ENCODE peak calls at places on chromosomes 7 and 10, in nine cellular contexts. Z is CD4-positive, alpha-beta T cell; S is adrenal gland; X is neural crest cell; G is fibroblast of the aortic adventitia; O is HFF-Myc; J is progenitor cell of endocrine pancreas; H is GM12865; V is mucosa of descending colon. T is an unnamed sample.

GRCh38 chr10:80474920-80475319 is 20.8 kb downstream of the TSPAN14 start:
- DNase-seq in G (peak; percentile 37), Z (no peak), V (no peak), H (no peak), O (no peak), S (no peak), J (no peak), X (no peak), T (no peak)

GRCh38 chr10:132506711-132507466 is 30.7 kb upstream of the INPP5A start:
- DNase-seq in S (peak; percentile 35), Z (no peak), G (peak; percentile 76), H (no peak), V (no peak), O (peak; percentile 75), X (no peak), J (no peak), T (no peak)

GRCh38 chr7:137919987-137920386 is 73.2 kb upstream of the DGKI start:
- DNase-seq in Z (no peak), O (no peak), X (no peak), S (no peak), H (no peak), G (no peak), J (no peak), V (no peak), T (no peak)

GRCh38 chr7:10121641-10122040 is 852.0 kb upstream of the PHF14 start:
- DNase-seq in S (no peak), V (no peak), H (no peak), O (no peak), J (no peak), X (no peak), Z (no peak), G (no peak), T (no peak)

GRCh38 chr10:17725703-17726102 is 26.3 kb upstream of the TMEM236 start:
- DNase-seq in H (no peak), J (no peak), S (no peak), O (no peak), Z (no peak), V (no peak), G (no peak), X (no peak), T (no peak)

GRCh38 chr10:35912615-35913170 is 270.6 kb upstream of the FZD8 start:
- DNase-seq in J (no peak), X (no peak), H (no peak), S (no peak), Z (no peak), G (peak; percentile 89), O (peak; percentile 37), V (no peak), T (no peak)

GRCh38 chr7:19772858-19773337 is 519 bp downstream of the TMEM196 start:
- DNase-seq in Z (no peak), H (no peak), V (no peak), S (peak; percentile 33), O (no peak), G (peak; percentile 42), J (peak; percentile 45), X (peak; percentile 37), T (peak; percentile 3)

GRCh38 chr10:2278391-2278790 is 541.1 kb upstream of the ADARB2 start:
- DNase-seq in Z (no peak), O (no peak), J (no peak), X (no peak), S (no peak), H (no peak), G (no peak), V (no peak), T (no peak)

GRCh38 chr10:46265981-46266505 is 20.8 kb upstream of the ANTXRL start:
- DNase-seq in X (no peak), G (no peak), J (no peak), O (no peak), S (no peak), V (no peak), Z (no peak), H (no peak), T (no peak)

GRCh38 chr10:91226093-91226492 is 5.6 kb downstream of the PCGF5 start:
- DNase-seq in G (no peak), O (no peak), X (no peak), V (no peak), J (no peak), Z (no peak), H (no peak), S (no peak), T (no peak)

GRCh38 chr7:7640221-7641128 is at the start of gene UMAD1:
- DNase-seq in Z (peak; percentile 98), V (peak; percentile 98), J (peak; percentile 91), H (peak; percentile 99), S (peak; percentile 99), O (peak; percentile 97), X (peak; percentile 85), G (peak; percentile 98), T (peak; percentile 88)
- TF ChIP-seq CTCF in Z (no peak), V (peak; percentile 13), J (no peak), H (no peak), S (no peak), O (no peak), X (no peak), G (no peak), T (no peak)

GRCh38 chr7:73615886-73616285 is 8.4 kb downstream of the MLXIPL start:
- DNase-seq in O (no peak), H (no peak), S (no peak), Z (no peak), V (no peak), X (no peak), G (no peak), J (no peak), T (no peak)
- TF ChIP-seq CTCF in O (no peak), H (no peak), S (no peak), Z (no peak), V (no peak), X (no peak), G (peak; percentile 3), J (no peak), T (no peak)

GRCh38 chr10:95289003-95289920 is 1.5 kb downstream of the PDLIM1 start:
- DNase-seq in G (no peak), J (no peak), H (peak; percentile 58), V (peak; percentile 62), X (no peak), O (no peak), S (no peak), Z (no peak), T (peak; percentile 52)
- TF ChIP-seq CTCF in G (no peak), J (peak; percentile 26), H (peak; percentile 42), V (no peak), X (peak; percentile 21), O (no peak), S (no peak), Z (no peak), T (peak; percentile 21)

DNA sequence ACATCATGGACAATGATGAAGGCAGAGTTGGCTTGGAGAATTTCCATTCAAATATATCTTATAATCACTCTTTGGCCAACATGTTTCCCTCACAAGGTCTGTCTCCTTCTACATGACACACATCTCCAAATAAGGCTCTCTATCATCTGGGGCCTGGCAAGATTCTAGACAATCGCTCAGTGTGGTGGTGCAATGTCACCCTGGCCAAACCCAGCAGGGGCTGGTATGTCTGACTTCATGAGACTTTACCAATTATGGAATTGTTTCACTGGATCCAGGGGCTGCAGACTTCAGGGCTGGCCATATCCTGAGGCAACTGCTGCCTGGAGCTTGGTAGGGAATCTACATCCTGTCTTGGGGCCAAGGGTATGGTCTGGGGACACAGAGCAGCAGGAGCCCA is 319.0 kb downstream of the PLXNA4 start:
- DNase-seq in O (no peak), G (no peak), H (no peak), V (no peak), S (no peak), J (no peak), X (no peak), Z (no peak), T (no peak)
- TF ChIP-seq CTCF in O (no peak), G (no peak), H (no peak), V (no peak), S (no peak), J (no peak), X (no peak), Z (no peak), T (no peak)

GRCh38 chr10:3452234-3452633 is 279.7 kb upstream of the PITRM1 start:
- DNase-seq in O (peak; percentile 92), G (peak; percentile 98), H (peak; percentile 31), X (no peak), S (no peak), Z (no peak), J (no peak), V (no peak), T (no peak)
- TF ChIP-seq CTCF in O (peak; percentile 49), G (peak; percentile 78), H (peak; percentile 17), X (peak; percentile 49), S (peak; percentile 31), Z (peak; percentile 38), J (no peak), V (no peak), T (no peak)

GRCh38 chr10:97821308-97822038 is 28.2 kb upstream of the GOLGA7B start:
- DNase-seq in G (no peak), X (no peak), H (no peak), Z (no peak), O (no peak), J (no peak), V (no peak), S (no peak), T (no peak)
- TF ChIP-seq CTCF in G (no peak), X (no peak), H (no peak), Z (no peak), O (no peak), J (no peak), V (no peak), S (no peak), T (no peak)

GRCh38 chr10:117004238-117004626 is 755 bp downstream of the SHTN1 start:
- DNase-seq in G (no peak), S (no peak), O (no peak), H (peak; percentile 32), V (no peak), J (no peak), Z (no peak), X (no peak), T (peak; percentile 22)

GRCh38 chr10:117004627-117005453 is at the start of gene SHTN1:
- DNase-seq in O (peak; percentile 15), X (peak; percentile 30), G (peak; percentile 25), S (peak; percentile 83), H (peak; percentile 14), V (peak; percentile 94), J (peak; percentile 79), Z (no peak), T (peak; percentile 61)

GRCh38 chr10:117007080-117007479 is 2.1 kb upstream of the SHTN1 start:
- DNase-seq in H (no peak), J (no peak), S (no peak), O (peak; percentile 43), G (peak; percentile 68), V (no peak), Z (no peak), X (no peak), T (no peak)

GRCh38 chr10:117003336-117003735 is 1.7 kb downstream of the SHTN1 start:
- DNase-seq in Z (no peak), O (no peak), G (no peak), X (no peak), J (no peak), H (no peak), V (no peak), S (no peak), T (no peak)

DNA sequence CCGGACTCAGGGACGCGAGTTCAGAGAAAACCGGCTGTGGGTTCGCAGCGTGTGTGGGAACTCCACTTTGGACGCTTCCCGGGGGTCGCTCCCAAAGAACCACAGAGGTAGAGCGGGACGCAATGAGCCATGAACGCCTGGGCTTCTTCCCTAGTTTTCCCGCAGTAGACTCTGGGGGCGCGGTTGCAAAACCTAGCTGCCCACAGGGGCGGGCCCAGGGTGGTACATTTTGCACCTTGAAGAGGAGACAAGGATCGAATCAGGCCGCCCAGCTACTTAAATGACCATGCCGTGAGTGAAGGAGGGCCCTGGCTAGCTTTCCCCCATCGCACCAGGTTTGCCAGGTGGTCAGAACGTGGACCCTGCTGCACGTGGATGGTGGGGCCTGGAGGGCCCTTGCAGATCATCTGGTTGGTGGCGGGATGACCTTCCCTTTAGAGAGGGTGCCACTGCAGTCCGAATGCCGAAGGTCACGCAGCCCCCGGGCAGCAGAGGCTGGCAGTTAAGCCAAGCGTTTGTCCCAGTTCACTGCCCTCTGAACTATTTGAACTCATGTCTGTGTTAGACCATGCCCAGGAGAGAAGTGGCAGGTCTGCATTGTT is 568 bp upstream of the SHTN1 start:
- DNase-seq in V (no peak), J (peak; percentile 37), O (no peak), S (peak; percentile 34), G (no peak), Z (no peak), H (no peak), X (peak; percentile 11), T (peak; percentile 23)
- TF ChIP-seq CTCF in V (no peak), J (peak; percentile 32), O (no peak), S (no peak), G (no peak), Z (no peak), H (no peak), X (no peak), T (no peak)